ENCODE peak calls at places on chromosome 6, in six cellular contexts. One of them, this sample, is unnamed.

GRCh38 chr6:98759459-98759858 is 74.9 kb upstream of the POU3F2 start:
- DNase-seq in progenitor cell of endocrine pancreas: no peak
- DNase-seq in fibroblast of lung: no peak
- DNase-seq in SK-N-SH: no peak
- DNase-seq in Caco-2: no peak
- DNase-seq in endothelial cell: no peak
- DNase-seq in this sample: no peak

GRCh38 chr6:12865117-12865516 is 148.6 kb downstream of the PHACTR1 start:
- DNase-seq in progenitor cell of endocrine pancreas: no peak
- DNase-seq in fibroblast of lung: no peak
- DNase-seq in SK-N-SH: no peak
- DNase-seq in Caco-2: no peak
- DNase-seq in endothelial cell: no peak
- DNase-seq in this sample: no peak

GRCh38 chr6:170063431-170063830 is 227.4 kb downstream of the DLL1 start:
- DNase-seq in progenitor cell of endocrine pancreas: no peak
- DNase-seq in fibroblast of lung: no peak
- DNase-seq in SK-N-SH: no peak
- DNase-seq in Caco-2: no peak
- DNase-seq in endothelial cell: no peak
- DNase-seq in this sample: peak

GRCh38 chr6:20577280-20577679 is 43.0 kb downstream of the CDKAL1 start:
- DNase-seq in progenitor cell of endocrine pancreas: no peak
- DNase-seq in fibroblast of lung: no peak
- DNase-seq in SK-N-SH: no peak
- DNase-seq in Caco-2: no peak
- DNase-seq in endothelial cell: no peak
- DNase-seq in this sample: no peak

GRCh38 chr6:33160728-33161323 is 31.4 kb downstream of the COL11A2 start:
- DNase-seq in progenitor cell of endocrine pancreas: no peak
- DNase-seq in fibroblast of lung: peak
- DNase-seq in SK-N-SH: peak
- DNase-seq in Caco-2: no peak
- DNase-seq in endothelial cell: no peak
- DNase-seq in this sample: no peak

GRCh38 chr6:16750566-16750965 is 10.7 kb downstream of the ATXN1 start:
- DNase-seq in progenitor cell of endocrine pancreas: no peak
- DNase-seq in fibroblast of lung: no peak
- DNase-seq in SK-N-SH: no peak
- DNase-seq in Caco-2: no peak
- DNase-seq in endothelial cell: no peak
- DNase-seq in this sample: no peak

GRCh38 chr6:82076855-82077254 is 170.7 kb downstream of the IBTK start:
- DNase-seq in progenitor cell of endocrine pancreas: no peak
- DNase-seq in fibroblast of lung: no peak
- DNase-seq in SK-N-SH: no peak
- DNase-seq in Caco-2: no peak
- DNase-seq in endothelial cell: no peak
- DNase-seq in this sample: no peak

GRCh38 chr6:35370124-35370741 is 27.9 kb downstream of the PPARD start:
- DNase-seq in progenitor cell of endocrine pancreas: no peak
- DNase-seq in fibroblast of lung: peak
- DNase-seq in SK-N-SH: no peak
- DNase-seq in Caco-2: no peak
- DNase-seq in endothelial cell: no peak
- DNase-seq in this sample: no peak

GRCh38 chr6:42335896-42336295 is 115.8 kb downstream of the TRERF1 start:
- DNase-seq in progenitor cell of endocrine pancreas: no peak
- DNase-seq in fibroblast of lung: no peak
- DNase-seq in SK-N-SH: no peak
- DNase-seq in Caco-2: no peak
- DNase-seq in endothelial cell: no peak
- DNase-seq in this sample: no peak

GRCh38 chr6:44660561-44661220 is 273.2 kb downstream of the CDC5L start:
- DNase-seq in progenitor cell of endocrine pancreas: no peak
- DNase-seq in fibroblast of lung: no peak
- DNase-seq in SK-N-SH: no peak
- DNase-seq in Caco-2: no peak
- DNase-seq in endothelial cell: no peak
- DNase-seq in this sample: no peak

GRCh38 chr6:3813150-3813780 is 35.9 kb upstream of the FAM50B start:
- DNase-seq in progenitor cell of endocrine pancreas: no peak
- DNase-seq in fibroblast of lung: no peak
- DNase-seq in SK-N-SH: no peak
- DNase-seq in Caco-2: no peak
- DNase-seq in endothelial cell: peak
- DNase-seq in this sample: peak

GRCh38 chr6:107491791-107492674 is 2.1 kb downstream of the SOBP start:
- DNase-seq in progenitor cell of endocrine pancreas: no peak
- DNase-seq in fibroblast of lung: peak
- DNase-seq in SK-N-SH: no peak
- DNase-seq in Caco-2: no peak
- DNase-seq in endothelial cell: no peak
- DNase-seq in this sample: no peak

GRCh38 chr6:116797585-116797984 is 31.3 kb downstream of the GPRC6A start:
- DNase-seq in progenitor cell of endocrine pancreas: no peak
- DNase-seq in fibroblast of lung: no peak
- DNase-seq in SK-N-SH: no peak
- DNase-seq in Caco-2: no peak
- DNase-seq in endothelial cell: no peak
- DNase-seq in this sample: no peak

GRCh38 chr6:158649289-158650143 is at the start of gene SYTL3:
- DNase-seq in progenitor cell of endocrine pancreas: no peak
- DNase-seq in fibroblast of lung: peak
- DNase-seq in SK-N-SH: no peak
- DNase-seq in Caco-2: no peak
- DNase-seq in endothelial cell: no peak
- DNase-seq in this sample: no peak

GRCh38 chr6:170222498-170223471 is 68.1 kb downstream of the DLL1 start:
- DNase-seq in progenitor cell of endocrine pancreas: no peak
- DNase-seq in fibroblast of lung: no peak
- DNase-seq in SK-N-SH: peak
- DNase-seq in Caco-2: no peak
- DNase-seq in endothelial cell: no peak
- DNase-seq in this sample: no peak

GRCh38 chr6:126039284-126039683 is 52.9 kb downstream of the TRMT11 start:
- DNase-seq in progenitor cell of endocrine pancreas: no peak
- DNase-seq in fibroblast of lung: peak
- DNase-seq in SK-N-SH: no peak
- DNase-seq in Caco-2: no peak
- DNase-seq in endothelial cell: no peak
- DNase-seq in this sample: no peak

GRCh38 chr6:132252113-132252512 is 149.2 kb downstream of the MOXD1 start:
- DNase-seq in progenitor cell of endocrine pancreas: no peak
- DNase-seq in fibroblast of lung: no peak
- DNase-seq in SK-N-SH: no peak
- DNase-seq in Caco-2: no peak
- DNase-seq in endothelial cell: no peak
- DNase-seq in this sample: no peak

GRCh38 chr6:31197559-31198305 is 27.2 kb upstream of the POU5F1 start:
- DNase-seq in progenitor cell of endocrine pancreas: peak
- DNase-seq in fibroblast of lung: peak
- DNase-seq in SK-N-SH: peak
- DNase-seq in Caco-2: peak
- DNase-seq in endothelial cell: peak
- DNase-seq in this sample: peak

GRCh38 chr6:148520109-148520841 is 177.6 kb downstream of the SASH1 start:
- DNase-seq in progenitor cell of endocrine pancreas: no peak
- DNase-seq in fibroblast of lung: no peak
- DNase-seq in SK-N-SH: no peak
- DNase-seq in Caco-2: no peak
- DNase-seq in endothelial cell: no peak
- DNase-seq in this sample: no peak

GRCh38 chr6:7747433-7747832 is 21.5 kb downstream of the BMP6 start:
- DNase-seq in progenitor cell of endocrine pancreas: no peak
- DNase-seq in fibroblast of lung: no peak
- DNase-seq in SK-N-SH: no peak
- DNase-seq in Caco-2: no peak
- DNase-seq in endothelial cell: no peak
- DNase-seq in this sample: no peak

GRCh38 chr6:8000080-8001035 is 63.8 kb downstream of the BLOC1S5 start:
- DNase-seq in progenitor cell of endocrine pancreas: no peak
- DNase-seq in fibroblast of lung: no peak
- DNase-seq in SK-N-SH: no peak
- DNase-seq in Caco-2: no peak
- DNase-seq in endothelial cell: no peak
- DNase-seq in this sample: no peak

GRCh38 chr6:159951772-159952171 is 17.1 kb upstream of the IGF2R start:
- DNase-seq in progenitor cell of endocrine pancreas: no peak
- DNase-seq in fibroblast of lung: no peak
- DNase-seq in SK-N-SH: no peak
- DNase-seq in Caco-2: no peak
- DNase-seq in endothelial cell: no peak
- DNase-seq in this sample: no peak

GRCh38 chr6:137951064-137951597 is 84.1 kb downstream of the TNFAIP3 start:
- DNase-seq in progenitor cell of endocrine pancreas: no peak
- DNase-seq in fibroblast of lung: no peak
- DNase-seq in SK-N-SH: no peak
- DNase-seq in Caco-2: no peak
- DNase-seq in endothelial cell: no peak
- DNase-seq in this sample: no peak
- TF ChIP-seq CTCF in progenitor cell of endocrine pancreas: no peak
- TF ChIP-seq CTCF in fibroblast of lung: no peak
- TF ChIP-seq CTCF in SK-N-SH: no peak
- TF ChIP-seq CTCF in Caco-2: no peak
- TF ChIP-seq CTCF in endothelial cell: no peak
- TF ChIP-seq CTCF in this sample: no peak

GRCh38 chr6:127858992-127859391 is 41.9 kb downstream of the THEMIS start:
- DNase-seq in progenitor cell of endocrine pancreas: no peak
- DNase-seq in fibroblast of lung: no peak
- DNase-seq in SK-N-SH: no peak
- DNase-seq in Caco-2: no peak
- DNase-seq in endothelial cell: no peak
- DNase-seq in this sample: no peak

GRCh38 chr6:127857051-127857637 is 43.7 kb downstream of the THEMIS start:
- DNase-seq in progenitor cell of endocrine pancreas: no peak
- DNase-seq in fibroblast of lung: no peak
- DNase-seq in SK-N-SH: no peak
- DNase-seq in Caco-2: no peak
- DNase-seq in endothelial cell: no peak
- DNase-seq in this sample: no peak

GRCh38 chr6:127854009-127854408 is 46.8 kb downstream of the THEMIS start:
- DNase-seq in progenitor cell of endocrine pancreas: no peak
- DNase-seq in fibroblast of lung: peak
- DNase-seq in SK-N-SH: no peak
- DNase-seq in Caco-2: peak
- DNase-seq in endothelial cell: no peak
- DNase-seq in this sample: no peak

GRCh38 chr6:127859956-127860355 is 40.9 kb downstream of the THEMIS start:
- DNase-seq in progenitor cell of endocrine pancreas: no peak
- DNase-seq in fibroblast of lung: no peak
- DNase-seq in SK-N-SH: no peak
- DNase-seq in Caco-2: no peak
- DNase-seq in endothelial cell: no peak
- DNase-seq in this sample: no peak

GRCh38 chr6:127855542-127856159 is 45.2 kb downstream of the THEMIS start:
- DNase-seq in progenitor cell of endocrine pancreas: no peak
- DNase-seq in fibroblast of lung: peak
- DNase-seq in SK-N-SH: no peak
- DNase-seq in Caco-2: peak
- DNase-seq in endothelial cell: peak
- DNase-seq in this sample: no peak
- TF ChIP-seq CTCF in progenitor cell of endocrine pancreas: peak
- TF ChIP-seq CTCF in fibroblast of lung: peak
- TF ChIP-seq CTCF in SK-N-SH: peak
- TF ChIP-seq CTCF in Caco-2: peak
- TF ChIP-seq CTCF in endothelial cell: peak
- TF ChIP-seq CTCF in this sample: peak

GRCh38 chr6:157307661-157308060 is 15.7 kb downstream of the TMEM242 start:
- DNase-seq in progenitor cell of endocrine pancreas: no peak
- DNase-seq in fibroblast of lung: no peak
- DNase-seq in SK-N-SH: no peak
- DNase-seq in Caco-2: no peak
- DNase-seq in endothelial cell: no peak
- DNase-seq in this sample: no peak
- TF ChIP-seq CTCF in progenitor cell of endocrine pancreas: no peak
- TF ChIP-seq CTCF in fibroblast of lung: no peak
- TF ChIP-seq CTCF in SK-N-SH: no peak
- TF ChIP-seq CTCF in Caco-2: no peak
- TF ChIP-seq CTCF in endothelial cell: no peak
- TF ChIP-seq CTCF in this sample: no peak

GRCh38 chr6:69735029-69735428 is 61.8 kb downstream of the LMBRD1 start:
- DNase-seq in progenitor cell of endocrine pancreas: no peak
- DNase-seq in fibroblast of lung: no peak
- DNase-seq in SK-N-SH: no peak
- DNase-seq in Caco-2: no peak
- DNase-seq in endothelial cell: no peak
- DNase-seq in this sample: peak

GRCh38 chr6:69732640-69733039 is 64.2 kb downstream of the LMBRD1 start:
- DNase-seq in progenitor cell of endocrine pancreas: no peak
- DNase-seq in fibroblast of lung: peak
- DNase-seq in SK-N-SH: no peak
- DNase-seq in Caco-2: no peak
- DNase-seq in endothelial cell: no peak
- DNase-seq in this sample: no peak

GRCh38 chr6:69732045-69732444 is 64.8 kb downstream of the LMBRD1 start:
- DNase-seq in progenitor cell of endocrine pancreas: no peak
- DNase-seq in fibroblast of lung: no peak
- DNase-seq in SK-N-SH: no peak
- DNase-seq in Caco-2: no peak
- DNase-seq in endothelial cell: no peak
- DNase-seq in this sample: no peak

GRCh38 chr6:69729870-69730449 is 66.8 kb downstream of the LMBRD1 start:
- DNase-seq in progenitor cell of endocrine pancreas: no peak
- DNase-seq in fibroblast of lung: peak
- DNase-seq in SK-N-SH: no peak
- DNase-seq in Caco-2: no peak
- DNase-seq in endothelial cell: no peak
- DNase-seq in this sample: no peak
- TF ChIP-seq CTCF in progenitor cell of endocrine pancreas: peak
- TF ChIP-seq CTCF in fibroblast of lung: no peak
- TF ChIP-seq CTCF in SK-N-SH: peak
- TF ChIP-seq CTCF in Caco-2: peak
- TF ChIP-seq CTCF in endothelial cell: peak
- TF ChIP-seq CTCF in this sample: peak

GRCh38 chr6:145319605-145320004 is 415.7 kb downstream of the EPM2A start:
- DNase-seq in progenitor cell of endocrine pancreas: no peak
- DNase-seq in fibroblast of lung: no peak
- DNase-seq in SK-N-SH: no peak
- DNase-seq in Caco-2: no peak
- DNase-seq in endothelial cell: no peak
- DNase-seq in this sample: no peak

GRCh38 chr6:145313041-145313855 is 422.1 kb downstream of the EPM2A start:
- DNase-seq in progenitor cell of endocrine pancreas: no peak
- DNase-seq in fibroblast of lung: no peak
- DNase-seq in SK-N-SH: no peak
- DNase-seq in Caco-2: no peak
- DNase-seq in endothelial cell: no peak
- DNase-seq in this sample: no peak

GRCh38 chr6:145315982-145316600 is 419.2 kb downstream of the EPM2A start:
- DNase-seq in progenitor cell of endocrine pancreas: no peak
- DNase-seq in fibroblast of lung: no peak
- DNase-seq in SK-N-SH: no peak
- DNase-seq in Caco-2: no peak
- DNase-seq in endothelial cell: no peak
- DNase-seq in this sample: no peak

GRCh38 chr6:145323652-145324051 is 411.7 kb downstream of the EPM2A start:
- DNase-seq in progenitor cell of endocrine pancreas: no peak
- DNase-seq in fibroblast of lung: no peak
- DNase-seq in SK-N-SH: no peak
- DNase-seq in Caco-2: no peak
- DNase-seq in endothelial cell: no peak
- DNase-seq in this sample: no peak

GRCh38 chr6:145318952-145319351 is 416.4 kb downstream of the EPM2A start:
- DNase-seq in progenitor cell of endocrine pancreas: no peak
- DNase-seq in fibroblast of lung: no peak
- DNase-seq in SK-N-SH: no peak
- DNase-seq in Caco-2: no peak
- DNase-seq in endothelial cell: no peak
- DNase-seq in this sample: no peak
- TF ChIP-seq CTCF in progenitor cell of endocrine pancreas: no peak
- TF ChIP-seq CTCF in fibroblast of lung: no peak
- TF ChIP-seq CTCF in SK-N-SH: no peak
- TF ChIP-seq CTCF in Caco-2: no peak
- TF ChIP-seq CTCF in endothelial cell: no peak
- TF ChIP-seq CTCF in this sample: no peak